ENCODE peak calls at places on chromosomes 7 and 10, in six cellular contexts. One of them, this sample, is unnamed.
A peak's percentile ranks its signal among the peaks of the same experiment; 100 is the strongest.

GRCh38 chr7:127913686-127914085 is 117.6 kb downstream of the LRRC4 start:
- DNase-seq in cardiac muscle cell: no peak
- DNase-seq in CD8-positive, alpha-beta memory T cell: no peak
- DNase-seq in CD4-positive, CD25-positive, alpha-beta regulatory T cell: no peak
- DNase-seq in aorta: no peak
- DNase-seq in neuronal stem cell: no peak
- DNase-seq in this sample: no peak

GRCh38 chr7:87886875-87887274 is 10.6 kb downstream of the DBF4 start:
- DNase-seq in CD4-positive, CD25-positive, alpha-beta regulatory T cell: peak; percentile 49
- DNase-seq in aorta: no peak
- DNase-seq in CD8-positive, alpha-beta memory T cell: peak; percentile 43
- DNase-seq in neuronal stem cell: no peak
- DNase-seq in cardiac muscle cell: peak; percentile 28
- DNase-seq in this sample: no peak

GRCh38 chr7:155811560-155811894 is 736 bp downstream of the SHH start:
- DNase-seq in CD4-positive, CD25-positive, alpha-beta regulatory T cell: no peak
- DNase-seq in cardiac muscle cell: no peak
- DNase-seq in neuronal stem cell: no peak
- DNase-seq in aorta: no peak
- DNase-seq in CD8-positive, alpha-beta memory T cell: no peak
- DNase-seq in this sample: no peak

GRCh38 chr10:69715156-69715898 is 85.3 kb downstream of the FAM241B start:
- DNase-seq in CD8-positive, alpha-beta memory T cell: no peak
- DNase-seq in cardiac muscle cell: no peak
- DNase-seq in neuronal stem cell: no peak
- DNase-seq in aorta: no peak
- DNase-seq in CD4-positive, CD25-positive, alpha-beta regulatory T cell: no peak
- DNase-seq in this sample: no peak

GRCh38 chr10:32388258-32389027 is 41.5 kb upstream of the EPC1 start:
- DNase-seq in neuronal stem cell: no peak
- DNase-seq in aorta: no peak
- DNase-seq in CD4-positive, CD25-positive, alpha-beta regulatory T cell: no peak
- DNase-seq in CD8-positive, alpha-beta memory T cell: no peak
- DNase-seq in cardiac muscle cell: no peak
- DNase-seq in this sample: no peak

GRCh38 chr7:114422478-114423217 is 8.0 kb downstream of the FOXP2 start:
- DNase-seq in cardiac muscle cell: no peak
- DNase-seq in CD4-positive, CD25-positive, alpha-beta regulatory T cell: no peak
- DNase-seq in aorta: no peak
- DNase-seq in CD8-positive, alpha-beta memory T cell: no peak
- DNase-seq in neuronal stem cell: no peak
- DNase-seq in this sample: no peak

GRCh38 chr7:80312139-80312661 is 177.6 kb downstream of the GNAI1 start:
- DNase-seq in CD8-positive, alpha-beta memory T cell: peak; percentile 53
- DNase-seq in neuronal stem cell: no peak
- DNase-seq in aorta: no peak
- DNase-seq in CD4-positive, CD25-positive, alpha-beta regulatory T cell: peak; percentile 2
- DNase-seq in cardiac muscle cell: no peak
- DNase-seq in this sample: no peak

GRCh38 chr7:123494193-123494796 is 40.1 kb downstream of the IQUB start:
- DNase-seq in CD4-positive, CD25-positive, alpha-beta regulatory T cell: peak; percentile 55
- DNase-seq in cardiac muscle cell: peak; percentile 38
- DNase-seq in aorta: no peak
- DNase-seq in CD8-positive, alpha-beta memory T cell: peak; percentile 27
- DNase-seq in neuronal stem cell: no peak
- DNase-seq in this sample: no peak

GRCh38 chr7:36216063-36216684 is 63.1 kb downstream of the EEPD1 start:
- DNase-seq in cardiac muscle cell: no peak
- DNase-seq in CD4-positive, CD25-positive, alpha-beta regulatory T cell: no peak
- DNase-seq in CD8-positive, alpha-beta memory T cell: no peak
- DNase-seq in aorta: no peak
- DNase-seq in neuronal stem cell: no peak
- DNase-seq in this sample: no peak

GRCh38 chr7:1454471-1455065 is 4.7 kb downstream of the MICALL2 start:
- DNase-seq in neuronal stem cell: no peak
- DNase-seq in aorta: no peak
- DNase-seq in CD4-positive, CD25-positive, alpha-beta regulatory T cell: no peak
- DNase-seq in CD8-positive, alpha-beta memory T cell: no peak
- DNase-seq in cardiac muscle cell: no peak
- DNase-seq in this sample: peak; percentile 40

GRCh38 chr7:39504963-39505362 is 61.2 kb upstream of the YAE1 start:
- DNase-seq in CD8-positive, alpha-beta memory T cell: no peak
- DNase-seq in neuronal stem cell: no peak
- DNase-seq in cardiac muscle cell: no peak
- DNase-seq in aorta: no peak
- DNase-seq in CD4-positive, CD25-positive, alpha-beta regulatory T cell: no peak
- DNase-seq in this sample: no peak

GRCh38 chr7:30470783-30471182 is 7.8 kb downstream of the NOD1 start:
- DNase-seq in cardiac muscle cell: peak; percentile 83
- DNase-seq in aorta: no peak
- DNase-seq in CD8-positive, alpha-beta memory T cell: no peak
- DNase-seq in CD4-positive, CD25-positive, alpha-beta regulatory T cell: no peak
- DNase-seq in neuronal stem cell: no peak
- DNase-seq in this sample: no peak

GRCh38 chr10:126661841-126662520 is 8.5 kb downstream of the C10orf90 start:
- DNase-seq in neuronal stem cell: no peak
- DNase-seq in cardiac muscle cell: no peak
- DNase-seq in CD8-positive, alpha-beta memory T cell: no peak
- DNase-seq in aorta: no peak
- DNase-seq in CD4-positive, CD25-positive, alpha-beta regulatory T cell: no peak
- DNase-seq in this sample: no peak

DNA sequence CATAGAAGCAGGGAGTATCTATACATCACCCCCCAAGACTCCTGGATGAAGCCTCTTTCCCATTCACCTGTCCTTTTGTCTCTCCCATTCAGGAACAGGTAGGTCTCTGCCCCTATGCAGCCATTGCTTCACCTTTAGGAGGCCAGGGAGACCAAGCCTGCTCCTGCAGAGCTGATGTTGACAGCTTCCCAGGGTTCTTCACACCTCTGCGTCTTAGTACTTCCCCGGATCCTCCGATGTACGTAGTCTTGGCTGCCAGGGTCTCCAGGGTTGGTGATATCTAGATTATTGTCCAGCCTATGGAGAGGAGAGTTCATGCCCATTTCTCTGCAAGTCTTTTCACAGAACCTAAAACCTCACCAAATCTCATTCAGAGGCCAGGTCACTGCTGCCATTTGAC is 365.7 kb upstream of the KLF6 start:
- DNase-seq in aorta: no peak
- DNase-seq in CD8-positive, alpha-beta memory T cell: no peak
- DNase-seq in CD4-positive, CD25-positive, alpha-beta regulatory T cell: no peak
- DNase-seq in cardiac muscle cell: no peak
- DNase-seq in neuronal stem cell: no peak
- DNase-seq in this sample: no peak
- H3K4me3 ChIP-seq in aorta: no peak overlapping the region
- H3K4me3 ChIP-seq in CD8-positive, alpha-beta memory T cell: no peak overlapping the region
- H3K4me3 ChIP-seq in CD4-positive, CD25-positive, alpha-beta regulatory T cell: no peak overlapping the region
- H3K4me3 ChIP-seq in cardiac muscle cell: no peak overlapping the region
- H3K4me3 ChIP-seq in neuronal stem cell: no peak overlapping the region
- H3K4me3 ChIP-seq in this sample: no peak overlapping the region

DNA sequence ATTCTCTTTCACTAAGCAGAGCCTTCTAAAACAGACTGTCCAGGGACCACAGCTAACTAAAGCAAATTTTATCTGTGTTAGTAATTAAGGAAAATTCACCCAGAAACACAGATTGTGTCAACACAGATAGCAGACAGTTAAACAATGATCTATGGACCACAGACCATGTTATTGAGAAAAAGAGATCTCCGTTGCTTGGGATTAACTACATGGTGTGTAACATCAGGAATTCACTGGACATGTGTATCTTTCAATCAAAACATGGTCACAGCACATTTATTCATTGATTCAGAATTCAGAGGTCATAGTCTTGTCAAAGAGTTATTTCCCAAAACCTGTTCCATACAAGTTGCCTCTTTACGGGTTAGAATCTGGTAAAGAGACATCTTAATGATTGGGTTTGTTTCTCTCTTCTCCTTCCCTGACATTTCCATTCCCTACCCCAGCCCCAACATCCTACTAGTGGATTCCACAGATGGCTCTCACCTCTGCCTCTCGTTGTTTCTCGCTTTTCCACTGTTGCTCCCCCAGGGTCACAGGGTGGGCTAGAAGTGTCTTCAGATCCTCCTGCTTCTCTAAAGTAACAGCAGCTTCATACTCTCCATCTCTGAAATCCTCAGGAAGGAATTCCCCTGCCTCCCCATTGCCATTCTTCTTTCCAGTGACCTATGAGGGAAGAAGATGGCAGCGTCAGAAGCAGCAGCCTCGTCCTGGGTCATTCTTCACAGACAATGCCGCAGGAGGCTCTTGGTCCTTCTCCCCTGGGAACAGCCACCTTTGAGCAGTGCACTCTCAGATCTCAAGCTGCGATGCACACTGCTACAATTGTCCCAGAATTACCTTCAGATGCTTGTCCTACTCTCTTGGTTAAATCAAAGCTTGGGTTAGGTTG is 958 bp downstream of the ANKRD1 start:
- DNase-seq in CD8-positive, alpha-beta memory T cell: no peak
- DNase-seq in aorta: no peak
- DNase-seq in neuronal stem cell: no peak
- DNase-seq in cardiac muscle cell: no peak
- DNase-seq in CD4-positive, CD25-positive, alpha-beta regulatory T cell: no peak
- DNase-seq in this sample: no peak
- H3K27ac ChIP-seq in CD8-positive, alpha-beta memory T cell: no peak overlapping the region
- H3K27ac ChIP-seq in aorta: no peak overlapping the region
- H3K27ac ChIP-seq in neuronal stem cell: no peak overlapping the region
- H3K27ac ChIP-seq in cardiac muscle cell: peak overlapping the region; percentile 87
- H3K27ac ChIP-seq in CD4-positive, CD25-positive, alpha-beta regulatory T cell: no peak overlapping the region
- H3K27ac ChIP-seq in this sample: peak overlapping the region; percentile 88

GRCh38 chr10:4050061-4050460 is 265.1 kb upstream of the KLF6 start:
- DNase-seq in cardiac muscle cell: no peak
- DNase-seq in CD8-positive, alpha-beta memory T cell: no peak
- DNase-seq in neuronal stem cell: no peak
- DNase-seq in CD4-positive, CD25-positive, alpha-beta regulatory T cell: no peak
- DNase-seq in aorta: no peak
- DNase-seq in this sample: no peak
- H3K4me1 ChIP-seq in cardiac muscle cell: no peaks in the 10 kb centered on the region
- H3K4me1 ChIP-seq in CD8-positive, alpha-beta memory T cell: no peaks in the 10 kb centered on the region
- H3K4me1 ChIP-seq in neuronal stem cell: no peaks in the 10 kb centered on the region
- H3K4me1 ChIP-seq in CD4-positive, CD25-positive, alpha-beta regulatory T cell: no peaks in the 10 kb centered on the region
- H3K4me1 ChIP-seq in aorta: no peaks in the 10 kb centered on the region
- H3K4me1 ChIP-seq in this sample: peaks cover 18% of the 10 kb centered on the region

GRCh38 chr7:142111509-142111908 is at the start of gene MGAM2:
- DNase-seq in CD8-positive, alpha-beta memory T cell: no peak
- DNase-seq in aorta: no peak
- DNase-seq in CD4-positive, CD25-positive, alpha-beta regulatory T cell: no peak
- DNase-seq in cardiac muscle cell: no peak
- DNase-seq in neuronal stem cell: no peak
- DNase-seq in this sample: no peak

GRCh38 chr7:142110098-142110497 is 1.4 kb upstream of the MGAM2 start:
- DNase-seq in CD4-positive, CD25-positive, alpha-beta regulatory T cell: no peak
- DNase-seq in aorta: no peak
- DNase-seq in cardiac muscle cell: no peak
- DNase-seq in neuronal stem cell: no peak
- DNase-seq in CD8-positive, alpha-beta memory T cell: no peak
- DNase-seq in this sample: no peak

GRCh38 chr7:142108728-142109505 is 2.6 kb upstream of the MGAM2 start:
- DNase-seq in CD4-positive, CD25-positive, alpha-beta regulatory T cell: no peak
- DNase-seq in cardiac muscle cell: no peak
- DNase-seq in CD8-positive, alpha-beta memory T cell: no peak
- DNase-seq in aorta: no peak
- DNase-seq in neuronal stem cell: no peak
- DNase-seq in this sample: no peak

GRCh38 chr7:142112086-142112485 is 568 bp downstream of the MGAM2 start:
- DNase-seq in cardiac muscle cell: no peak
- DNase-seq in aorta: no peak
- DNase-seq in CD4-positive, CD25-positive, alpha-beta regulatory T cell: no peak
- DNase-seq in CD8-positive, alpha-beta memory T cell: no peak
- DNase-seq in neuronal stem cell: no peak
- DNase-seq in this sample: no peak

DNA sequence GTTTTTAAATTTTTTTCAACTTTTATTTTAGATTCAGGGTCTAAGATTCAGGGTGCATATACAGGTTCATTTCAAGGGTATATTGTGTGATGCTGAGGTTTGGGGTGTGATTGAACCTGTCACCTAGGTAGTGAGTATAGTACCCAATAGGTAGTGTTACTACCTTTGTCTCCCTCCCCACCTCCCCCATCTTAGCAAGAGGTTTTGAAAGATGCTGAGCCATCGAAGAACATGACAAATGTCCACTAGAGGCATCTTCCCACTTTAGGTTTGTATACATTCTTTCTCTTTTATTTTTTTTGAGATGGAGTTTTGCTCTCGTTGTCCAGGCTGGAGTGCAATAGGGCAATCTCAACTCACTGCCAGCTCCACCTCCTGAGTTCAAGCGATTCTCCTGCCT is 880 bp upstream of the MGAM2 start:
- DNase-seq in CD8-positive, alpha-beta memory T cell: no peak
- DNase-seq in neuronal stem cell: no peak
- DNase-seq in CD4-positive, CD25-positive, alpha-beta regulatory T cell: no peak
- DNase-seq in cardiac muscle cell: no peak
- DNase-seq in aorta: no peak
- DNase-seq in this sample: no peak
- H3K4me3 ChIP-seq in CD8-positive, alpha-beta memory T cell: no peak overlapping the region
- H3K4me3 ChIP-seq in neuronal stem cell: no peak overlapping the region
- H3K4me3 ChIP-seq in CD4-positive, CD25-positive, alpha-beta regulatory T cell: no peak overlapping the region
- H3K4me3 ChIP-seq in cardiac muscle cell: no peak overlapping the region
- H3K4me3 ChIP-seq in aorta: no peak overlapping the region
- H3K4me3 ChIP-seq in this sample: no peak overlapping the region

GRCh38 chr7:159030490-159031134 is 114.1 kb downstream of the VIPR2 start:
- DNase-seq in neuronal stem cell: no peak
- DNase-seq in cardiac muscle cell: peak; percentile 70
- DNase-seq in CD8-positive, alpha-beta memory T cell: no peak
- DNase-seq in aorta: peak; percentile 89
- DNase-seq in CD4-positive, CD25-positive, alpha-beta regulatory T cell: no peak
- DNase-seq in this sample: peak; percentile 55

GRCh38 chr7:159031135-159031701 is 113.4 kb downstream of the VIPR2 start:
- DNase-seq in aorta: peak; percentile 89
- DNase-seq in CD4-positive, CD25-positive, alpha-beta regulatory T cell: no peak
- DNase-seq in CD8-positive, alpha-beta memory T cell: no peak
- DNase-seq in neuronal stem cell: no peak
- DNase-seq in cardiac muscle cell: no peak
- DNase-seq in this sample: peak; percentile 78

GRCh38 chr7:159032310-159032709 is 112.4 kb downstream of the VIPR2 start:
- DNase-seq in CD4-positive, CD25-positive, alpha-beta regulatory T cell: no peak
- DNase-seq in neuronal stem cell: no peak
- DNase-seq in cardiac muscle cell: no peak
- DNase-seq in CD8-positive, alpha-beta memory T cell: no peak
- DNase-seq in aorta: no peak
- DNase-seq in this sample: no peak

GRCh38 chr7:159032753-159033472 is 111.8 kb downstream of the VIPR2 start:
- DNase-seq in CD4-positive, CD25-positive, alpha-beta regulatory T cell: no peak
- DNase-seq in CD8-positive, alpha-beta memory T cell: no peak
- DNase-seq in neuronal stem cell: no peak
- DNase-seq in cardiac muscle cell: no peak
- DNase-seq in aorta: no peak
- DNase-seq in this sample: no peak

DNA sequence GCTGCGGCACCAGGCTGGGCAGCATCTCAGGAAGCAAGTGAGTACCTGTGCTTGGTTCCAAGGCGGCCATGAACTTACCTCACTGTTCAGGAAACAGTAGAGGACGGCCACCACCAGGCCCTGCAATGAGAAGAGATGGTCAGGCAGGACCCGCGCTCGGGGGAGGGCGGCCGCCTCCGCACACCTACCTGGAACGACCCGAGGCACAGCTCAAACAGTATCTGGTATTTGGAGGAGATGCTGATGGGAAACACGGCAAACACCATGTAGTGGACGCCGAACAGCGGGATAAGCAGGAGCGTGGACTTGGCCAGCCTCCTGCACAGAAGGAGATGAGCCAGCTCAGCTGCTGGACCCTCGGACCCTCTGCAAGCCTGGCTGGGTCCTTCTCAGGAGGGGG is 112.9 kb downstream of the VIPR2 start:
- DNase-seq in CD4-positive, CD25-positive, alpha-beta regulatory T cell: no peak
- DNase-seq in CD8-positive, alpha-beta memory T cell: no peak
- DNase-seq in neuronal stem cell: no peak
- DNase-seq in aorta: no peak
- DNase-seq in cardiac muscle cell: no peak
- DNase-seq in this sample: no peak
- H3K27ac ChIP-seq in CD4-positive, CD25-positive, alpha-beta regulatory T cell: no peak overlapping the region
- H3K27ac ChIP-seq in CD8-positive, alpha-beta memory T cell: no peak overlapping the region
- H3K27ac ChIP-seq in neuronal stem cell: no peak overlapping the region
- H3K27ac ChIP-seq in aorta: peak overlapping the region; percentile 65
- H3K27ac ChIP-seq in cardiac muscle cell: no peak overlapping the region
- H3K27ac ChIP-seq in this sample: peak overlapping the region; percentile 84